ENCODE peak calls at places on chromosomes 12 and 14, in six cellular contexts. M, X, P, U, A and H are unnamed samples.
A peak's percentile ranks its signal among the peaks of the same experiment; 100 is the strongest.

GRCh38 chr14:69535230-69535848 is 39.3 kb downstream of the CCDC177 start:
- DNase-seq in M (peak; percentile 42), X (no peak), P (no peak), U (peak; percentile 18), A (peak; percentile 58), H (no peak)

GRCh38 chr14:61545716-61546455 is 149.4 kb upstream of the HIF1A start:
- DNase-seq in M (no peak), X (peak; percentile 45), P (no peak), U (no peak), A (no peak), H (no peak)

GRCh38 chr14:61456720-61457119 is 135.3 kb downstream of the PRKCH start:
- DNase-seq in M (peak; percentile 44), X (peak; percentile 52), P (peak; percentile 77), U (peak; percentile 91), A (peak; percentile 76), H (peak; percentile 75)

GRCh38 chr12:119171691-119172090 is 7.0 kb upstream of the HSPB8 start:
- DNase-seq in M (no peak), X (no peak), P (no peak), U (no peak), A (no peak), H (no peak)

GRCh38 chr14:58887931-58888330 is 250.2 kb downstream of the DACT1 start:
- DNase-seq in M (no peak), X (no peak), P (no peak), U (no peak), A (no peak), H (no peak)

GRCh38 chr12:30447061-30447750 is 248.5 kb downstream of the IPO8 start:
- DNase-seq in M (no peak), X (no peak), P (no peak), U (no peak), A (peak; percentile 6), H (no peak)

GRCh38 chr12:68198490-68199086 is 27.0 kb downstream of the IL26 start:
- DNase-seq in M (no peak), X (no peak), P (no peak), U (no peak), A (no peak), H (no peak)

GRCh38 chr12:92784795-92785562 is 82.2 kb downstream of the PLEKHG7 start:
- DNase-seq in M (peak; percentile 72), X (peak; percentile 8), P (no peak), U (peak; percentile 23), A (peak; percentile 82), H (no peak)

GRCh38 chr14:95064256-95064655 is 93.1 kb downstream of the DICER1 start:
- DNase-seq in M (no peak), X (no peak), P (no peak), U (no peak), A (no peak), H (no peak)

GRCh38 chr14:99733551-99734405 is 49.7 kb downstream of the CYP46A1 start:
- DNase-seq in M (no peak), X (peak; percentile 2), P (peak; percentile 76), U (peak; percentile 53), A (no peak), H (peak; percentile 35)

GRCh38 chr12:94676922-94677321 is 26.6 kb upstream of the TMCC3 start:
- DNase-seq in M (no peak), X (no peak), P (no peak), U (no peak), A (no peak), H (no peak)

GRCh38 chr12:39443704-39444234 is 849 bp upstream of the KIF21A start:
- DNase-seq in M (no peak), X (no peak), P (no peak), U (no peak), A (no peak), H (no peak)

GRCh38 chr14:33754264-33754663 is 196.6 kb downstream of the EGLN3 start:
- DNase-seq in M (no peak), X (no peak), P (no peak), U (no peak), A (no peak), H (no peak)

GRCh38 chr12:119797090-119797489 is 80.0 kb downstream of the CIT start:
- DNase-seq in M (no peak), X (no peak), P (no peak), U (no peak), A (no peak), H (no peak)

GRCh38 chr12:105322070-105322469 is 8.4 kb upstream of the C12orf75 start:
- DNase-seq in M (no peak), X (peak; percentile 70), P (no peak), U (no peak), A (no peak), H (no peak)

GRCh38 chr12:63944586-63945228 is 100.2 kb downstream of the SRGAP1 start:
- DNase-seq in M (no peak), X (no peak), P (no peak), U (no peak), A (no peak), H (no peak)

GRCh38 chr12:1374296-1374695 is 220.1 kb downstream of the FBXL14 start:
- DNase-seq in M (no peak), X (no peak), P (no peak), U (no peak), A (no peak), H (no peak)

GRCh38 chr12:125140239-125140917 is 75.1 kb downstream of the AACS start:
- DNase-seq in M (no peak), X (no peak), P (no peak), U (no peak), A (peak; percentile 25), H (no peak)

GRCh38 chr12:32217354-32218310 is 111.0 kb downstream of the BICD1 start:
- DNase-seq in M (no peak), X (no peak), P (peak; percentile 69), U (no peak), A (peak; percentile 25), H (no peak)

DNA sequence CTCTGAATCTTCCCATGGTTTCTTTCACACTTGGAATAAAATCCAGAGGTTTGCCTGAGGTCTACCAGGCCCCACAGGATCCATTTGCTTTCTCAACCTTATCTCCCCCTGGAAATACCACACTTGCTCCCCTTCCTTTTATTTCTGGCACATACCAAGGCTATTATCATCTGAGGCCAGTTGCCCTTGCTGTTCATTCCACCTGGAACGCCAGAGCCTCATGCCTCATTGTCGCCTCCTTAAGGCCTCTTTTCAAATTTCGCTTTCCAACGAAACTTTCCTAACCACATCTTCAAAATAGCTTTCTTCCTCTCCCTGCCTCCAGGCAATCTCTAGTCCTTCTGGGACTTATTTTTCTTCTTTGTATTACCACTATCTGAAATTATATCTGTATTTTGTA is 11.2 kb upstream of the LRIG3 start:
- DNase-seq in M (no peak), X (no peak), P (no peak), U (no peak), A (peak; percentile 12), H (no peak)
- TF ChIP-seq CTCF in M (no peak), X (no peak), P (no peak), U (no peak), A (no peak), H (no peak)

GRCh38 chr12:104290320-104290719 is 13.2 kb upstream of the EID3 start:
- DNase-seq in M (no peak), X (no peak), P (no peak), U (no peak), A (peak; percentile 80), H (no peak)

GRCh38 chr12:104285740-104286537 is 17.6 kb upstream of the EID3 start:
- DNase-seq in M (peak; percentile 42), X (no peak), P (peak; percentile 68), U (no peak), A (no peak), H (no peak)

GRCh38 chr12:104286538-104287482 is 16.7 kb upstream of the EID3 start:
- DNase-seq in M (peak; percentile 96), X (peak; percentile 88), P (peak; percentile 94), U (peak; percentile 94), A (peak; percentile 99), H (peak; percentile 91)

GRCh38 chr12:104290855-104291254 is 12.7 kb upstream of the EID3 start:
- DNase-seq in M (no peak), X (no peak), P (no peak), U (no peak), A (peak; percentile 65), H (no peak)

DNA sequence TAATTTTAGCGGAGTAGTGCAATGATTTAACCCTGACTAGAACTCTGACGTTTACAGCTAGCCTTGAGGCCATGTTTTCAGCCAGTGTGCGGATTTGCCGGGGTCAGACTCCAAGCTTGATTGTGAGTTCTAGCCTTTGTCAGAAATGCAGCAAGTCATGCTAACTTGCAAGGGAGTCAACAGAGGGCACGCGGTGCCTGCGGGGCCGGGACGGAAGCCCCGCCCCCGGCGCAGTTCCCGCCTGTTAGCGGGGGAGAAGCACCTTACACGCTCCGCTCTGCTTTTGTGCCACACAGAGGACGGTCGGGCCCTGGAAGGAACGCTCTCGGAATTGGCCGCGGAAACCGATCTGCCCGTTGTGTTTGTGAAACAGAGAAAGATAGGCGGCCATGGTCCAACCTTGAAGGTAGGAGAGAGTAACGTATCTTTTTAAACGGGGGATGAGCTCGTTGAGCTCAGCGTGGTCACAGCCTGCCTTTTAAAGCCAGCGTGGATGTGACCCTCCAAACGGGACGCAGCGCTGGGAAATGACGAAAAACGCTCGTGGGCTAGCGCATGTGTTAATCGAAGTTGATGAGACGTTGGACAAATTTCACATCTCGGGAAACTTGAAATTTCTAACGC is 14.8 kb upstream of the EID3 start:
- DNase-seq in M (peak; percentile 73), X (peak; percentile 83), P (peak; percentile 86), U (peak; percentile 82), A (peak; percentile 95), H (peak; percentile 54)
- H3K4me1 ChIP-seq in M (peaks cover 28% of the 10 kb centered on the region), X (peaks cover 28% of the 10 kb centered on the region), P (peaks cover 51% of the 10 kb centered on the region), U (peaks cover 56% of the 10 kb centered on the region), A (peaks cover 48% of the 10 kb centered on the region), H (peaks cover 39% of the 10 kb centered on the region)

GRCh38 chr14:60021619-60022018 is 70.1 kb upstream of the PCNX4 start:
- DNase-seq in M (no peak), X (no peak), P (no peak), U (no peak), A (no peak), H (no peak)
- TF ChIP-seq CTCF in M (no peak), X (no peak), P (no peak), U (no peak), A (no peak), H (no peak)

DNA sequence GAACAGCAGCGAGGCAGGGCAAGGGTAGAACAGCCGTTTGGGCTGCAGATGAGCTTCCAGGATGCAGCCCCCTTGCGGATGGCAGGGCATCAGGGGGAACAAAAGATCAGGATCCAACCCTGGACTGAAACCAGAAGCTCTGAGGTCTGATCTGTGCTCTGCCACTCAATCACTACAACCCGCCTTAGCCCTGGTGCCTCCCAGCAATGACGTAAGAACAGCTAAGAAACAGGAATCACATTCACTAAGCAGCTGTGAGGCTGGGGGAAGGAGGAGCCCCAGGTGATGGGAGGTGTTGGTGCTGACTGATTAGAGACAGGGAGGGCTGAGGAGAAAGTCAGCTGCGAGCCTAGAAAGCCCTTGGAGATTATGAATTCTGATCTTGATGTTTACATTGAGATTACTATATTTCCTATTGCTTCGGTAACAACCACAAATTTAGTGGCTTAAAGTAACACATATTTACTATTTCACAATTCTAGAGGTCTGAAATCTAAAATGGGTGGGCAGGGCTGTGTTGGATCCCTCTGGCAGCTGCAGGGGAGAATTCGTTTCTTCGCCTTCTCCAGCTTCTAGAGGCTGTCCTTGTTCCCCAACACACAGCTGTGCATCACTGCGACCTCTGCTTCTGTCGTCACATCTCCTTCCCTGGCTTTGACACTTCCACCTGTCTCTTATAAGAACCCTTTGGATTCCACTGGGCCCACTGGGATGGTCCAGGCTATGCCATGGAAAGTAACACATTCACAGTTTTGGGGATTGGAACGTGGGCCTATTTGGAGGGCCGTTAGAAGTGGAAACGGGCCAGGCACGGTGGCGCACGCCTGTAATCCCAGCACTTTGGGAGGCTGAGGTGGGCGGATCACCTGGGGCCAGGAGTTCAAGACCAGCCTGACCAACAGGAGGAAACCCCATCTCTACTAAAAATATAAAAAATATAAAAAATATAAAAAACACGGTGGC is 6.1 kb upstream of the CD9 start:
- DNase-seq in M (no peak), X (no peak), P (peak; percentile 59), U (no peak), A (peak; percentile 38), H (no peak)
- H3K4me1 ChIP-seq in M (peaks cover 12% of the 10 kb centered on the region), X (no peaks in the 10 kb centered on the region), P (peaks cover 41% of the 10 kb centered on the region), U (peaks cover 20% of the 10 kb centered on the region), A (peaks cover 8% of the 10 kb centered on the region), H (peaks cover 14% of the 10 kb centered on the region)